ENCODE peak calls at places on chromosomes 16 and 17, in eight cellular contexts. X is cardiac muscle cell; D is AG10803; L is adipocyte; Y is lower leg skin; N is CD8-positive, alpha-beta T cell; V is endodermal cell; G is IMR-90. Z is an unnamed sample.

GRCh38 chr16:64311241-64311640 is 810.6 kb downstream of the CDH11 start:
- DNase-seq in X (no peak), D (peak), L (no peak), Y (no peak), N (no peak), V (no peak), G (no peak), Z (no peak)

GRCh38 chr17:40796846-40797245 is 2.9 kb downstream of the KRT28 start:
- DNase-seq in X (no peak), D (no peak), L (no peak), Y (no peak), N (no peak), V (peak), G (no peak), Z (no peak)

GRCh38 chr17:77076046-77076882 is 64.5 kb upstream of the SEC14L1 start:
- DNase-seq in X (no peak), D (peak), L (peak), Y (no peak), N (no peak), V (no peak), G (peak), Z (no peak)

GRCh38 chr16:28473714-28474265 is 1.7 kb upstream of the NPIPB7 start:
- DNase-seq in X (peak), D (no peak), L (no peak), Y (peak), N (no peak), V (no peak), G (no peak), Z (no peak)

GRCh38 chr16:85720319-85720637 is 30.6 kb downstream of the C16orf74 start:
- DNase-seq in X (no peak), D (peak), L (no peak), Y (no peak), N (no peak), V (no peak), G (no peak), Z (no peak)

GRCh38 chr17:77256710-77257109 is 115.9 kb downstream of the SEC14L1 start:
- DNase-seq in X (no peak), D (no peak), L (no peak), Y (no peak), N (no peak), V (peak), G (no peak), Z (no peak)

GRCh38 chr17:44221072-44221861 is 1.8 kb upstream of the UBTF start:
- DNase-seq in X (peak), D (peak), L (peak), Y (peak), N (peak), V (peak), G (peak), Z (no peak)

GRCh38 chr17:73342057-73342522 is 30.3 kb upstream of the CDC42EP4 start:
- DNase-seq in X (peak), D (peak), L (peak), Y (peak), N (no peak), V (peak), G (peak), Z (no peak)

GRCh38 chr16:1918890-1919679 is 870 bp upstream of the HS3ST6 start:
- DNase-seq in X (no peak), D (no peak), L (no peak), Y (no peak), N (no peak), V (peak), G (no peak), Z (no peak)

GRCh38 chr16:70512456-70512855 is 10.9 kb downstream of the COG4 start:
- DNase-seq in X (no peak), D (peak), L (no peak), Y (no peak), N (no peak), V (no peak), G (peak), Z (no peak)

GRCh38 chr17:73598131-73598680 is 46.0 kb downstream of the SDK2 start:
- DNase-seq in X (no peak), D (no peak), L (no peak), Y (no peak), N (no peak), V (no peak), G (no peak), Z (no peak)

GRCh38 chr17:63772801-63773271 is 561 bp downstream of the CCDC47 start:
- DNase-seq in X (peak), D (peak), L (peak), Y (no peak), N (no peak), V (no peak), G (peak), Z (no peak)

GRCh38 chr16:25626172-25626571 is 65.6 kb upstream of the HS3ST4 start:
- DNase-seq in X (no peak), D (no peak), L (no peak), Y (no peak), N (no peak), V (no peak), G (no peak), Z (no peak)

GRCh38 chr17:80762076-80762475 is 217.4 kb downstream of the RPTOR start:
- DNase-seq in X (no peak), D (no peak), L (no peak), Y (no peak), N (no peak), V (peak), G (no peak), Z (no peak)

GRCh38 chr17:81842725-81843504 is 8.1 kb upstream of the PPP1R27 start:
- DNase-seq in X (peak), D (peak), L (no peak), Y (no peak), N (no peak), V (no peak), G (no peak), Z (no peak)

GRCh38 chr16:53156516-53156915 is 101.7 kb downstream of the CHD9 start:
- DNase-seq in X (no peak), D (peak), L (peak), Y (no peak), N (no peak), V (no peak), G (peak), Z (no peak)

GRCh38 chr17:76240461-76241204 is at the start of gene RNF157:
- DNase-seq in X (peak), D (no peak), L (peak), Y (peak), N (peak), V (peak), G (peak), Z (no peak)

GRCh38 chr17:65193305-65194293 is 56.4 kb downstream of the RGS9 start:
- DNase-seq in X (no peak), D (peak), L (peak), Y (no peak), N (no peak), V (no peak), G (peak), Z (no peak)

GRCh38 chr17:1108810-1109605 is 70.8 kb downstream of the ABR start:
- DNase-seq in X (peak), D (peak), L (peak), Y (peak), N (peak), V (peak), G (peak), Z (no peak)

GRCh38 chr16:53090591-53091507 is 36.1 kb downstream of the CHD9 start:
- DNase-seq in X (peak), D (peak), L (peak), Y (peak), N (no peak), V (no peak), G (peak), Z (no peak)

DNA sequence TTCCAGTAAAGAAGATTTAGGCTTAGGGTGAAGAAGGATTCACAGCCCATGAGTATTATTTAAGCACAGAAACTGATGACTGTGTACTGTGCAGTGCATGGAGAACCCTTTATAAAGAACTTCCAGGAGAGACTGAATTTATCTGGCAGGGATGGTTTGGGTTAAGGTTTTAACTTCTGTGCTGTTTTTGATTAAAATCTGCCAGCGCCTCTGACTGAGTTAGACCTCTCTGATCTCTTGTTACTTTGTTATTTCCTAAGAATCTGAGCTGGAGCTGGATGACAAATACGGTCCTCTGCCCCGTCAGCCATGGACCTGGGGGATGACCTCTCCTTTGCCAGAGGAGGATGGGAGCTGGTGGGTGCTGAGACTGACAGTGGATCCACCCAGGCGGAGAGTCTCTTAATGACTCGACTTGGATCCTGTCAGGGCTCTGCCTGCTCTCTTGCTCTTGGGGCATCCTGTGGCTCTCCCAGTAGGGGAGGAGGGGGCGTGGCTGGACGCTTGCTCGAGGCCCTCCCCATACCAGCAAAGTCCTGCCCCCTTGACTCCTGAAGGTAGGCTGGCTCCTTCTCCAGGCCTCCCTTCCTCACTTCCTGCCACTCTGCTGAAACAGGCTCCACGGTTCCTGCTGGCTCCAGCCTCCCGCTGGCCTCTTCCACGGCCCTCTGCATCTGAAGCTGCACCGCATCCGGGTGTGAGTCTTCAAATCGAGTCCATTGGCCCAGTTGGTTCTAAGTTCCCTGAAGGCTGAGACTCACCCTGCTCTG is 24.8 kb upstream of the MAP3K14 start:
- DNase-seq in X (peak), D (peak), L (peak), Y (peak), N (no peak), V (peak), G (peak), Z (peak)
- H3K4me3 ChIP-seq in X (no peak), D (peak), L (no peak), Y (no peak), N (no peak), V (no peak), G (no peak), Z (peak)

GRCh38 chr17:39627717-39628516 is 1.2 kb downstream of the PPP1R1B start:
- DNase-seq in X (no peak), D (no peak), L (no peak), Y (no peak), N (no peak), V (peak), G (no peak), Z (no peak)
- H3K4me3 ChIP-seq in X (peak), D (no peak), L (peak), Y (no peak), N (no peak), V (no peak), G (no peak), Z (no peak)

DNA sequence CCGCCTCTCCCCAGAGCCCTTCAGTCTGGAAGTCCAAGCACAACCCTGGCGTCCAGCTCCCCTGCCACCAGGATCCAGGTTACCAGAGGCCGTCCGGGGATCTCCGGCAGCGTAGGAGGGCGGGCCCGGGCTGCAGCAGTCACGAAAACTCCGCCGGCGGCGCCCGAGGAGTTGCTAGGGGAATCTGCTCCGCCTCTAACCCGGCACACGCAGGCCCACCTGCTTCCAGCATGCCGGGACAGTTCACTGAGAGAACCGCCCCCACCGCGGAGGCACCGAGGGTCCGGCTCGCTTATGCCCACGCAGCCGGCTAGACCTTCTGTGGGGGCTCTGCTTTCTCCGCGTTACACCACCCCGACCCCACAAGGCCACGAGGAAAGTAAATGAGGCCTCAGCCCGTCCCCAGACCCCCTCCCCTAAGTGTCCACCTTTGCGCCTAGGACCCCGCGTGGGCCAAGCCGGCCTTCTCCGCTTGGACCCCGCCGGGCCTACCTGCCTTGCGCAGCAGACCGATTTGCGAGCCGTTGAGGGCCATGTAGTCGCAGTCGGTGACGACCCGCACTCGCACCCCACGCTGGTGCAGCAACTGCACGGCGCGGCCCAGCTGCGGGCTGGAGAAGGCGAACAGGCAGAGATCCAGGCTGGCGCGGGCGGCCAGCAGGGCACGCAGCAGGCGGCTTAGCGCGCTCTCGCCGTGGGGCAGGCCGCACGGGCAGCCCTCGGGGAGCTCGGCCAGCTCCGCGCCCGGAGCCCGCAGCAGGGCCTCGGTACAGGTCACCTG is 575 bp downstream of the PLD6 start:
- DNase-seq in X (peak), D (peak), L (peak), Y (peak), N (peak), V (no peak), G (peak), Z (peak)
- H3K4me3 ChIP-seq in X (no peak), D (peak), L (peak), Y (peak), N (peak), V (no peak), G (peak), Z (peak)

DNA sequence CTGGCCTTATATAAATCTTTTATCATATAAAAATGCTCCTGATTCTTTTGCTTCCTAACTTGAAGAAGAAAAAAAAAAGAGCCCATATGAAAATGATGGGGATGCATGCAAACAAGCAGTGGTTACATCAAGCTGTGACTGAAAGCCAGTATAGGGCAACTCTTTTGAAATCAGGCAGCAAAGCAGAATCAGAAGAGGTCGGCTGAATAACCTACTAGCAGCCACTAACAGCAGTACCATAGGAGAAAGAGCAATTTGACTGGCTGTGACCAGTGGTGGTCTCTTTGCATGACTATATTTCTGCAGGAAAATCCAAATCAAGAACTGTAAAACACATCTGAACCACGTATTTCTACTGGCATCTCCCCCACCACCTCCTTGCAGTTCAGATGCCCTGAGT is 161.9 kb upstream of the C17orf78 start:
- DNase-seq in X (no peak), D (no peak), L (no peak), Y (no peak), N (no peak), V (no peak), G (no peak), Z (no peak)
- H3K4me3 ChIP-seq in X (no peak), D (no peak), L (no peak), Y (no peak), N (no peak), V (no peak), G (no peak), Z (no peak)

GRCh38 chr16:90007015-90007414 is 12.2 kb downstream of the DBNDD1 start:
- DNase-seq in X (no peak), D (no peak), L (no peak), Y (no peak), N (no peak), V (no peak), G (no peak), Z (no peak)
- H3K4me3 ChIP-seq in X (no peak), D (no peak), L (no peak), Y (no peak), N (no peak), V (no peak), G (no peak), Z (no peak)

DNA sequence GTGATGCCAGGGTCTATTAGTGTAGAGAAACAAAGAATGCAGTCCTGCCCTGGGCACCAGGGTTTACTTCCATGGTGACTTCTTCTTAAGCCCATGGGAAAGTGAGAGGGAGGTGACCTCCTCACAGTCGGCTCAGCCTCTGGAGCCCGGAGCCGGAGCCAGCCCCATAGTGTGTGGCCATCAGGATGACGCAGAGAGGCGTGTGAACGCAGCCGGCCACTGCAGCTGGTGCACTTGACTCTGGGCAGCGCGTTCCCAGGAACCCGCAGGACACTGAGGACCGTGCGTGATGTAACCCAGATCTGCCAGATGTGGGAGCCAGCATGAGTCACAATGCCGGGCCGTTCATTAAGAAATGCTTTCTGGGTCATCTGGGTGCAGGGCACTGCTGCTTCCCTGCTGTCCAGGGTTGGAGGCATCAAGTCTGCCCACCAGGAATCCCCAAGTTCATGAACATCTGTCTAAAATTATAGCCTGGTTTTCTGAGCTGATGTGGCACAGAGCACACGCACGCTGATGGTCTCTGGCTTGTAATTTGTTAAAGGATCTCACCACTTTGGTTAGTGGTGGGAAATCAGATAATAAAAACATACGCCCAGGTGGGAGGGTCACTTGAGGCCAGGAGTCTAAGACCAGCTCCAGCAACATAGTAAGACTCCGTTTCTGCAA is 114.1 kb downstream of the PITPNC1 start:
- DNase-seq in X (peak), D (peak), L (peak), Y (peak), N (peak), V (peak), G (peak), Z (peak)
- H3K4me3 ChIP-seq in X (no peak), D (peak), L (peak), Y (no peak), N (no peak), V (no peak), G (peak), Z (peak)

Z was measured in HCT116.